ENCODE peak calls at places on chromosomes 16 and 17, in eight cellular contexts. C, A, P, Q, Z, F, I and G are unnamed samples. For H3K4me1, the result is how much of the 10 kb centered on the place peaks cover.

GRCh38 chr16:72530434-72530833 is 358.5 kb upstream of the PMFBP1 start:
- DNase-seq in C (no peak), A (peak), P (no peak), Q (peak), Z (no peak), F (no peak), I (no peak), G (no peak)

GRCh38 chr17:49659983-49660382 is 17.9 kb downstream of the SPOP start:
- DNase-seq in C (no peak), A (no peak), P (no peak), Q (no peak), Z (no peak), F (no peak), I (no peak), G (no peak)

GRCh38 chr16:12523002-12523401 is 280.7 kb downstream of the CPPED1 start:
- DNase-seq in C (no peak), A (no peak), P (no peak), Q (no peak), Z (no peak), F (no peak), I (no peak), G (no peak)

GRCh38 chr16:15557258-15557657 is 85.7 kb downstream of the MARF1 start:
- DNase-seq in C (no peak), A (no peak), P (no peak), Q (no peak), Z (no peak), F (no peak), I (no peak), G (no peak)

GRCh38 chr16:82995286-82995926 is 368.6 kb downstream of the CDH13 start:
- DNase-seq in C (peak), A (no peak), P (no peak), Q (no peak), Z (no peak), F (no peak), I (no peak), G (peak)

GRCh38 chr17:45092932-45093430 is 31.9 kb downstream of the NMT1 start:
- DNase-seq in C (peak), A (no peak), P (peak), Q (peak), Z (peak), F (peak), I (no peak), G (peak)

GRCh38 chr16:27199747-27200146 is 3.6 kb upstream of the KDM8 start:
- DNase-seq in C (no peak), A (no peak), P (no peak), Q (no peak), Z (no peak), F (no peak), I (no peak), G (no peak)

GRCh38 chr17:39270923-39271322 is 45.2 kb upstream of the STAC2 start:
- DNase-seq in C (no peak), A (peak), P (no peak), Q (peak), Z (no peak), F (peak), I (no peak), G (no peak)

GRCh38 chr16:49453983-49454382 is 80.4 kb downstream of the C16orf78 start:
- DNase-seq in C (peak), A (no peak), P (no peak), Q (no peak), Z (no peak), F (no peak), I (no peak), G (no peak)

GRCh38 chr17:44992242-44992939 is 24.3 kb upstream of the C1QL1 start:
- DNase-seq in C (no peak), A (no peak), P (no peak), Q (no peak), Z (no peak), F (no peak), I (no peak), G (no peak)

GRCh38 chr17:7221281-7222092 is 1.7 kb downstream of the ACADVL start:
- DNase-seq in C (no peak), A (no peak), P (no peak), Q (no peak), Z (no peak), F (no peak), I (no peak), G (no peak)

GRCh38 chr17:63398680-63399079 is 47.4 kb downstream of the CYB561 start:
- DNase-seq in C (no peak), A (no peak), P (no peak), Q (no peak), Z (no peak), F (no peak), I (no peak), G (no peak)

GRCh38 chr17:21186399-21187187 is 27.4 kb downstream of the TMEM11 start:
- DNase-seq in C (no peak), A (no peak), P (no peak), Q (no peak), Z (no peak), F (no peak), I (no peak), G (no peak)

GRCh38 chr17:47708312-47708863 is 14.4 kb downstream of the TBKBP1 start:
- DNase-seq in C (no peak), A (peak), P (no peak), Q (no peak), Z (no peak), F (no peak), I (no peak), G (no peak)

GRCh38 chr17:47707884-47708283 is 13.9 kb downstream of the TBKBP1 start:
- DNase-seq in C (no peak), A (peak), P (no peak), Q (no peak), Z (no peak), F (no peak), I (no peak), G (no peak)

GRCh38 chr17:47707056-47707791 is 13.3 kb downstream of the TBKBP1 start:
- DNase-seq in C (no peak), A (no peak), P (no peak), Q (no peak), Z (no peak), F (no peak), I (no peak), G (no peak)

GRCh38 chr17:47709594-47709993 is 15.6 kb downstream of the TBKBP1 start:
- DNase-seq in C (no peak), A (no peak), P (no peak), Q (no peak), Z (no peak), F (no peak), I (no peak), G (no peak)

GRCh38 chr17:47708864-47709541 is 15.0 kb downstream of the TBKBP1 start:
- DNase-seq in C (no peak), A (peak), P (no peak), Q (no peak), Z (no peak), F (no peak), I (no peak), G (no peak)
- H3K4me3 ChIP-seq in C (peak), A (peak), P (peak), Q (no peak), Z (peak), F (no peak), I (no peak), G (no peak)

GRCh38 chr17:59914274-59914854 is 21.4 kb downstream of the RPS6KB1 start:
- DNase-seq in C (no peak), A (peak), P (no peak), Q (peak), Z (no peak), F (peak), I (no peak), G (no peak)

DNA sequence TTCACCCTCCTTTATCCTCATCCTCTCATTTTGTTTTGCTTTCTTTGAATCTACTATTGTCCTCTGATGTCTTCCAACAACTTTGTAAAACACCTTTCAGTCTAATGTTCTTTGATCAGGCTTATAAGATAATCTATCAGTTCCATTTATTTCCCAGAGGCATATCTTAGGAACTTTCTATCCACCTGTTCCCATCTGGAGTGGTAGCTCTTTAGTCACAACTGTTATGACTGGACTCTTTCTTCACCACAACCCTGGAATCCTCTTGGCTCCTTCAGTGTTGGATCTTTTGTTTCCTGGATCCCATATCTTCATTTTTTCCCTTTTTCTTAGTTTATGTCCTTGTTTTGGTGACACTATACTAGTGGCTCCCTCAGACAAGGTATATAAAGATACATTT is 23.5 kb downstream of the RPS6KB1 start:
- DNase-seq in C (no peak), A (no peak), P (no peak), Q (no peak), Z (no peak), F (no peak), I (no peak), G (no peak)
- H3K4me1 ChIP-seq in C (under half), A (under half), P (under half), Q (under half), Z (under half), F (under half), I (under half), G (under half)

DNA sequence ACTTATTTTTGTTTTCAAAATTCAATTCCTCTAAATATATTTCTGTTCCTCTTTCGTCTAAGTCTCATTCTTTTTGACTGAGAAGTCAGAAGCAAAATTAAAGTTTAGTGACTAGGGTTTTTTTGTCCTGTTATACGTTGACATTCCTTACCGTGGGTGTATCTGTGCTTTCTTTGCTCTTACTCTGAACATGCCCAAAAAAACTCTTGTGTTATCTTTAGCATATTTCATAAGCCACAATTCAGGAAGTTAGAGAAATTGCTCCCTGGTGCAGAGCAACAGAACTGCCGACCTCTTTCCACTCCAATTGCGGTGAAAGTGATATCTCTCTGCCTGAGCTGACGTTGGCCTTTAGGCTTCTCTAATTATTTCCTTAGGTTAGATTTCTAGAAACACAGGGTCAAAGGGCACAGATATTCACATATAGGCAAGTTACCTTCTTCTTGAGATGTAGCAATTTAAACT is 65.7 kb downstream of the CENPV start:
- DNase-seq in C (peak), A (no peak), P (no peak), Q (peak), Z (peak), F (peak), I (no peak), G (peak)
- H3K4me3 ChIP-seq in C (no peak), A (no peak), P (no peak), Q (no peak), Z (no peak), F (no peak), I (peak), G (no peak)

DNA sequence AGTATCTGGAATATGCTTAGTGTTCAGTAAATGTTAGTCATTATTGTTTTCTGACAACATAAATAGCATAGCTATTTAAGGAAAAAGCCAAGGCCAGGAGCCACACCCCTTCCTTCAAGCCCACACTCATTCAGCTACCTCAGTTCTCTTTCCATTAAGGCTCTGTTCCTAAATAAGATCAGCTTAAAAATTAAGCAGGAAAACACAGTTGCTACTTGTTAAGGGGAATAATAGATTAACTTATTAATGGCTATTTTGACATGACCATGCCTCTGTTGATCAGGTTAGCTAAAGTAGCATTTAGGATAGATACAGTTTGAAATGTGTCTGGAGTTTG is 158.1 kb downstream of the CHD9 start:
- DNase-seq in C (no peak), A (no peak), P (no peak), Q (no peak), Z (no peak), F (no peak), I (no peak), G (no peak)
- H3K4me1 ChIP-seq in C (under half), A (under half), P (half or more), Q (under half), Z (under half), F (under half), I (under half), G (under half)

GRCh38 chr16:89114159-89114981 is 20.7 kb downstream of the ACSF3 start:
- DNase-seq in C (peak), A (peak), P (no peak), Q (no peak), Z (peak), F (no peak), I (peak), G (no peak)
- H3K4me3 ChIP-seq in C (no peak), A (no peak), P (no peak), Q (no peak), Z (no peak), F (no peak), I (peak), G (no peak)

DNA sequence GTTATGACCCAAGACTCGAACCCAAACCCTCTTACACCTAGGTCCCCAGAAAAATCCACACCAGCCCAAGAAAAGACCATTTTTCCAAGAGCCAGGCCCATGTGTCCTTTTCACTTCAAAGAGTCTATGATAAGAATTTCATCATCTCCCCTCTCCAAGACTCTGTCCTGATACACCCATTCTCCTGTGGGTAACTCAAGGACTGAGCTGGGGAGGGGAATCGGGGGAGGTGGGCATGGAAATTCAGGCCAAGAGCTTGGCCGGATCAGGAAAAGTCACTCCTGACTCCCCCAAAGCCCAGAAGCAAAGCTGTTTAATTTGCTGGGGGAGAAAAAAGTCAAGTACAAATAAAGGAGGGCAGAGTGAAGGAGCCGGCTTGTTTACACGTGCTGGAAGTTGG is 3.7 kb downstream of the ACLY start:
- DNase-seq in C (no peak), A (no peak), P (no peak), Q (no peak), Z (no peak), F (no peak), I (no peak), G (no peak)
- H3K4me1 ChIP-seq in C (under half), A (under half), P (half or more), Q (half or more), Z (under half), F (under half), I (under half), G (under half)

GRCh38 chr16:85113913-85114312 is 1.6 kb upstream of the CIBAR2 start:
- DNase-seq in C (no peak), A (no peak), P (no peak), Q (no peak), Z (no peak), F (no peak), I (no peak), G (no peak)

GRCh38 chr16:85111184-85111583 is 1.1 kb downstream of the CIBAR2 start:
- DNase-seq in C (no peak), A (no peak), P (no peak), Q (no peak), Z (no peak), F (no peak), I (no peak), G (no peak)

GRCh38 chr16:85110105-85110504 is 2.2 kb downstream of the CIBAR2 start:
- DNase-seq in C (no peak), A (no peak), P (no peak), Q (no peak), Z (no peak), F (no peak), I (no peak), G (no peak)

GRCh38 chr16:85113168-85113733 is 979 bp upstream of the CIBAR2 start:
- DNase-seq in C (no peak), A (no peak), P (no peak), Q (no peak), Z (no peak), F (no peak), I (no peak), G (no peak)

GRCh38 chr16:85112364-85112763 is at the start of gene CIBAR2:
- DNase-seq in C (no peak), A (no peak), P (no peak), Q (peak), Z (no peak), F (no peak), I (no peak), G (no peak)
- H3K4me3 ChIP-seq in C (no peak), A (no peak), P (no peak), Q (no peak), Z (no peak), F (no peak), I (no peak), G (no peak)

DNA sequence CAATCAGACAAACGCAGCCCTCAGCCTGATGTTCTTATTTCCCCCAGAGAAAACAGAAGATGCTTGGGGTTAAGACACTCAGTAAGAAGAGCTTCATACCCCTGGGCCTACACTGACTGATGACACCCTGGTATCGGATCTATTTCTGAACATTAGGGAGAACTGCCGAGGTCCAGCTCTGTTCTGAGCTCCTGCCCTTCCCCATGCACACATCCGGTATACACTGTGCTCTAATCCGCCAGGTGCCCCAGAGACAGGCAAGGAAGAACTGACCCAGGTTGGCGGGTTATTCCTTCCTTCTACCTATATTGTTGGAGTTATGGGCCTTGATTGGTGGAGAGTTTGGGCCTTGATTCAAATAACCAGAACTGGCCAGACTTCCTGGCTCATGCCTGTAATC is 58.0 kb upstream of the TEKT3 start:
- DNase-seq in C (no peak), A (no peak), P (no peak), Q (no peak), Z (no peak), F (no peak), I (no peak), G (no peak)
- H3K4me1 ChIP-seq in C (under half), A (under half), P (under half), Q (under half), Z (under half), F (under half), I (under half), G (under half)

GRCh38 chr17:42456223-42457106 is 2.2 kb upstream of the ATP6V0A1 start:
- DNase-seq in C (no peak), A (no peak), P (no peak), Q (peak), Z (no peak), F (no peak), I (peak), G (no peak)
- H3K4me3 ChIP-seq in C (no peak), A (no peak), P (no peak), Q (no peak), Z (no peak), F (no peak), I (peak), G (no peak)

GRCh38 chr17:37828313-37829124 is 83.7 kb upstream of the HNF1B start:
- DNase-seq in C (no peak), A (no peak), P (no peak), Q (peak), Z (no peak), F (no peak), I (no peak), G (no peak)
- H3K4me1 ChIP-seq in C (under half), A (under half), P (under half), Q (under half), Z (under half), F (under half), I (under half), G (under half)